ENCODE peak calls at places on chromosomes 11 and 22, in eight cellular contexts. One of them, this sample, is unnamed.

GRCh38 chr11:119374632-119375394 is 6.7 kb downstream of the USP2 start:
- DNase-seq in Calu3: no peak
- DNase-seq in C1 segment of cervical spinal cord: peak; percentile 69
- DNase-seq in progenitor cell of endocrine pancreas: no peak
- DNase-seq in GM23338: no peak
- DNase-seq in NCI-H2081: no peak
- DNase-seq in NCI-H460: no peak
- DNase-seq in gastrocnemius medialis: peak; percentile 51
- DNase-seq in this sample: no peak

GRCh38 chr11:116037851-116038250 is 533.6 kb upstream of the CADM1 start:
- DNase-seq in Calu3: no peak
- DNase-seq in C1 segment of cervical spinal cord: no peak
- DNase-seq in progenitor cell of endocrine pancreas: no peak
- DNase-seq in GM23338: no peak
- DNase-seq in NCI-H2081: peak; percentile 56
- DNase-seq in NCI-H460: no peak
- DNase-seq in gastrocnemius medialis: no peak
- DNase-seq in this sample: no peak

GRCh38 chr11:33753304-33753703 is 17.1 kb upstream of the CD59 start:
- DNase-seq in Calu3: no peak
- DNase-seq in C1 segment of cervical spinal cord: no peak
- DNase-seq in progenitor cell of endocrine pancreas: no peak
- DNase-seq in GM23338: no peak
- DNase-seq in NCI-H2081: no peak
- DNase-seq in NCI-H460: no peak
- DNase-seq in gastrocnemius medialis: peak; percentile 81
- DNase-seq in this sample: no peak

GRCh38 chr22:50683086-50683993 is 10.7 kb downstream of the SHANK3 start:
- DNase-seq in Calu3: no peak
- DNase-seq in C1 segment of cervical spinal cord: no peak
- DNase-seq in progenitor cell of endocrine pancreas: no peak
- DNase-seq in GM23338: no peak
- DNase-seq in NCI-H2081: no peak
- DNase-seq in NCI-H460: no peak
- DNase-seq in gastrocnemius medialis: no peak
- DNase-seq in this sample: no peak

GRCh38 chr11:73760066-73760679 is 701 bp downstream of the RAB6A start:
- DNase-seq in Calu3: peak; percentile 25
- DNase-seq in C1 segment of cervical spinal cord: peak; percentile 70
- DNase-seq in progenitor cell of endocrine pancreas: peak; percentile 12
- DNase-seq in GM23338: peak; percentile 61
- DNase-seq in NCI-H2081: no peak
- DNase-seq in NCI-H460: no peak
- DNase-seq in gastrocnemius medialis: peak; percentile 29
- DNase-seq in this sample: no peak

GRCh38 chr11:76455931-76456330 is 11.1 kb downstream of the EMSY start:
- DNase-seq in Calu3: no peak
- DNase-seq in C1 segment of cervical spinal cord: no peak
- DNase-seq in progenitor cell of endocrine pancreas: no peak
- DNase-seq in GM23338: no peak
- DNase-seq in NCI-H2081: no peak
- DNase-seq in NCI-H460: no peak
- DNase-seq in gastrocnemius medialis: no peak
- DNase-seq in this sample: no peak

GRCh38 chr22:37169412-37169811 is 18.6 kb downstream of the C1QTNF6 start:
- DNase-seq in Calu3: no peak
- DNase-seq in C1 segment of cervical spinal cord: no peak
- DNase-seq in progenitor cell of endocrine pancreas: no peak
- DNase-seq in GM23338: no peak
- DNase-seq in NCI-H2081: no peak
- DNase-seq in NCI-H460: no peak
- DNase-seq in gastrocnemius medialis: no peak
- DNase-seq in this sample: no peak

GRCh38 chr11:120712014-120712413 is 200.5 kb downstream of the GRIK4 start:
- DNase-seq in Calu3: no peak
- DNase-seq in C1 segment of cervical spinal cord: no peak
- DNase-seq in progenitor cell of endocrine pancreas: no peak
- DNase-seq in GM23338: no peak
- DNase-seq in NCI-H2081: no peak
- DNase-seq in NCI-H460: no peak
- DNase-seq in gastrocnemius medialis: no peak
- DNase-seq in this sample: no peak